ENCODE peak calls at places on chromosomes 7 and 10, in four cellular contexts. X, O, C and S are unnamed samples.

GRCh38 chr10:97332586-97333350 is 1.8 kb downstream of the FRAT2 start:
- DNase-seq in X (no peak), O (no peak), C (no peak), S (peak)

GRCh38 chr7:88347098-88347497 is 40.4 kb upstream of the STEAP4 start:
- DNase-seq in X (no peak), O (no peak), C (no peak), S (no peak)

GRCh38 chr7:94414481-94414880 is 19.8 kb downstream of the COL1A2 start:
- DNase-seq in X (no peak), O (no peak), C (no peak), S (no peak)

GRCh38 chr10:48940372-48940771 is 732 bp upstream of the LRRC18 start:
- DNase-seq in X (no peak), O (no peak), C (no peak), S (no peak)

GRCh38 chr7:137694405-137694804 is 152.4 kb downstream of the DGKI start:
- DNase-seq in X (no peak), O (no peak), C (no peak), S (no peak)

GRCh38 chr7:2966466-2967078 is 77.1 kb downstream of the CARD11 start:
- DNase-seq in X (no peak), O (no peak), C (no peak), S (no peak)

GRCh38 chr7:98870071-98870651 is 347 bp upstream of the TMEM130 start:
- DNase-seq in X (no peak), O (peak), C (peak), S (no peak)

GRCh38 chr7:70006411-70006920 is 408.2 kb downstream of the AUTS2 start:
- DNase-seq in X (no peak), O (no peak), C (no peak), S (no peak)

GRCh38 chr10:73433538-73433867 is at the start of gene MSS51:
- DNase-seq in X (no peak), O (no peak), C (no peak), S (no peak)

GRCh38 chr7:138565451-138566114 is 105.5 kb downstream of the TRIM24 start:
- DNase-seq in X (no peak), O (no peak), C (no peak), S (no peak)

GRCh38 chr10:70761031-70761601 is 24.1 kb downstream of the TBATA start:
- DNase-seq in X (no peak), O (no peak), C (no peak), S (no peak)

GRCh38 chr10:122139627-122140151 is 131.4 kb upstream of the BTBD16 start:
- DNase-seq in X (no peak), O (peak), C (peak), S (no peak)

GRCh38 chr7:149409889-149410288 is 51.0 kb downstream of the ZNF777 start:
- DNase-seq in X (no peak), O (no peak), C (no peak), S (no peak)

GRCh38 chr10:8137272-8137680 is 82.8 kb downstream of the GATA3 start:
- DNase-seq in X (no peak), O (no peak), C (no peak), S (no peak)

GRCh38 chr10:113550365-113550764 is 2.5 kb upstream of the HABP2 start:
- DNase-seq in X (no peak), O (no peak), C (no peak), S (no peak)

GRCh38 chr10:10782603-10783002 is 235.1 kb upstream of the CELF2 start:
- DNase-seq in X (no peak), O (no peak), C (no peak), S (no peak)

GRCh38 chr10:90968448-90969086 is 47.7 kb upstream of the ANKRD1 start:
- DNase-seq in X (no peak), O (no peak), C (no peak), S (no peak)

GRCh38 chr7:148723166-148723559 is 24.5 kb downstream of the CUL1 start:
- DNase-seq in X (no peak), O (no peak), C (no peak), S (peak)

GRCh38 chr7:102404005-102404861 is 8.1 kb downstream of the PRKRIP1 start:
- DNase-seq in X (no peak), O (no peak), C (no peak), S (no peak)

GRCh38 chr7:108094375-108094774 is 35.8 kb downstream of the LAMB4 start:
- DNase-seq in X (no peak), O (no peak), C (no peak), S (no peak)

GRCh38 chr10:29820890-29821398 is 186.2 kb upstream of the SVIL start:
- DNase-seq in X (no peak), O (peak), C (peak), S (no peak)

GRCh38 chr7:97021443-97022261 is 3.0 kb downstream of the DLX5 start:
- DNase-seq in X (peak), O (no peak), C (no peak), S (no peak)

GRCh38 chr7:100443096-100443840 is 7.0 kb upstream of the PPP1R35 start:
- DNase-seq in X (no peak), O (no peak), C (peak), S (no peak)

GRCh38 chr10:129794056-129794455 is 170.0 kb downstream of the EBF3 start:
- DNase-seq in X (no peak), O (no peak), C (no peak), S (no peak)

GRCh38 chr7:69422473-69423102 is 175.7 kb upstream of the AUTS2 start:
- DNase-seq in X (no peak), O (no peak), C (no peak), S (peak)

GRCh38 chr10:105950410-105950809 is 1214.1 kb downstream of the SORCS1 start:
- DNase-seq in X (no peak), O (no peak), C (peak), S (peak)

GRCh38 chr7:151014950-151015349 is 9.3 kb downstream of the ATG9B start:
- DNase-seq in X (no peak), O (no peak), C (no peak), S (no peak)

GRCh38 chr10:42898037-42898960 is 115.7 kb downstream of the BMS1 start:
- DNase-seq in X (no peak), O (no peak), C (no peak), S (no peak)

GRCh38 chr10:3476186-3476585 is 303.6 kb upstream of the PITRM1 start:
- DNase-seq in X (no peak), O (no peak), C (no peak), S (no peak)

GRCh38 chr10:35480150-35480549 is 125.0 kb upstream of the GJD4 start:
- DNase-seq in X (no peak), O (no peak), C (no peak), S (no peak)

GRCh38 chr7:38801786-38802185 is 107.2 kb downstream of the VPS41 start:
- DNase-seq in X (no peak), O (no peak), C (no peak), S (no peak)

GRCh38 chr10:68870545-68871104 is 30.5 kb upstream of the DDX50 start:
- DNase-seq in X (no peak), O (no peak), C (no peak), S (no peak)

GRCh38 chr7:29304756-29305155 is 110.2 kb downstream of the CHN2 start:
- DNase-seq in X (no peak), O (no peak), C (no peak), S (no peak)

GRCh38 chr10:28686835-28687682 is 9.7 kb downstream of the BAMBI start:
- DNase-seq in X (no peak), O (no peak), C (no peak), S (no peak)

GRCh38 chr7:23276381-23276780 is 22.8 kb upstream of the MALSU1 start:
- DNase-seq in X (no peak), O (no peak), C (no peak), S (no peak)

DNA sequence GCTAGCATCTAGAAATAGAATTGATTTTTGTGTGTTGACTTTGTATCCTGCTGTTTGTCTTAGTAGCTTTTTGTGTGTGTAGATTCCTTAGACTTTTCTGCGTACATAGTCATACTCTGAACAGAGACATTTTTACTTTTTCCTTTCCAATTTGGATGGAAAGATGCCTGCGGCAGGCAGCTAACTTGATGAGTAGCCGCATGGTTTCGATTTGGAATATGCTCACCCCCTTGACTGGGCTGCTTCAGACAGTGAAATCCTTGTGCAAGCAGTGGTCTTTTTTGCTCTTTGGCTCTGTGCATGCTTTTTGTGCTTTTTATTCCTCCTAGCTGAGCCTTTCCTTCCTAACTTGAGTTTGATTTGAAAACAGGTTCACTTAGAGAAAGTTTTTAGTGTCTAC is 71.8 kb downstream of the HHEX start:
- DNase-seq in X (no peak), O (no peak), C (no peak), S (no peak)
- H3K4me3 ChIP-seq in X (peak), O (no peak), C (no peak), S (no peak)

GRCh38 chr7:142585425-142585824 is 163.8 kb upstream of the PRSS1 start:
- DNase-seq in X (no peak), O (no peak), C (no peak), S (no peak)
- TF ChIP-seq CTCF in X (no peak), O (no peak), C (no peak), S (no peak)

GRCh38 chr10:24240001-24240751 is 31.2 kb downstream of the KIAA1217 start:
- DNase-seq in X (no peak), O (no peak), C (no peak), S (peak)
- H3K4me3 ChIP-seq in X (no peak), O (no peak), C (no peak), S (peak)

GRCh38 chr7:85018498-85018897 is 168.4 kb downstream of the SEMA3D start:
- DNase-seq in X (no peak), O (no peak), C (no peak), S (no peak)
- TF ChIP-seq CTCF in X (no peak), O (no peak), C (no peak), S (no peak)

DNA sequence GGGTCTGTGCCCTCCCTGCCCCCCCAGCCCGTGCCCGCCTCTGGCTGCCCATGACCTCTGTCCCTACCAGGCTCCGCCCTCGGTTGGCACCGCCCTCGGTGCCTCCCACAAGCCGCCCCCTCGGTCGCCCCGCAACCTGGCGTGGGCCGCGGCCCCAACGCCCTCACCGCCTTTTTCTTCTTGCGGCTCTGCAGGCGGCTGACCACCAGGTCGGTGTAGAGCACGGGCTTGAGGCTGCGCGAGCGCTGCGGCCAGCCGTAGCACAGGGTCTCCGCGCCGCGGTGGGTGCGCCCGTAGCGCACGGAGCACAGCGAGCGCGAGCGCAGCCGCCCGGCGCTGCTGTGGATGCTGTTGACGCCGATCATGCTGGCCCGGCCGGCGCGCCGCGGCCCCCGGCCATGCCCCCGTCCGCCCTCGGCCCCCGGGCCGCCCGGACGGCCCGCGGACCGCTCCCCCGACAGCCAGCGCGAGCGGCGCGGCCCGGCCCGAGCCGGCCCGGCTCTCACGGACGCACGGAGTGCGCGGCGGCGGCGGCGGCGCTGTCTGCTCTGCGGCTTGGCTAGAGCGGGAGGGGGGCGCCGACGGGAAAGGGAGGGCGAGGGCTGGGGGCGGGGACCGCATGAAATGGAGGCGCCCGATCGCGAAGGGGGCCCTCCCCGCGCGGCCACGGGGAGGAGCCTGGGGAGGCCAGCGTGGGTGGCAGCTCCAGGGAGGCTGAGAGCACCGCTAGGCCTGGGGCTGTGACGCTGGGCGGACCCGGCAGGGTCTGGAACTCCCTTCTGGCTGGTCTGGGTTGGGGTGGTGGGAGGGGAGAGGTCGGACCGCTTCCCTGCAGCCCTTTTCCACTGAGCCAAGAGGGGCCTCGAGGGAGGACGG is 9.6 kb downstream of the PSD start:
- DNase-seq in X (no peak), O (no peak), C (peak), S (no peak)
- H3K4me3 ChIP-seq in X (peak), O (peak), C (peak), S (no peak)

GRCh38 chr7:13071999-13072398 is 384.6 kb downstream of the ARL4A start:
- DNase-seq in X (no peak), O (no peak), C (no peak), S (no peak)

GRCh38 chr7:13077466-13077865 is 390.0 kb downstream of the ARL4A start:
- DNase-seq in X (no peak), O (no peak), C (no peak), S (no peak)
- TF ChIP-seq CTCF in X (no peak), O (no peak), C (no peak), S (no peak)

DNA sequence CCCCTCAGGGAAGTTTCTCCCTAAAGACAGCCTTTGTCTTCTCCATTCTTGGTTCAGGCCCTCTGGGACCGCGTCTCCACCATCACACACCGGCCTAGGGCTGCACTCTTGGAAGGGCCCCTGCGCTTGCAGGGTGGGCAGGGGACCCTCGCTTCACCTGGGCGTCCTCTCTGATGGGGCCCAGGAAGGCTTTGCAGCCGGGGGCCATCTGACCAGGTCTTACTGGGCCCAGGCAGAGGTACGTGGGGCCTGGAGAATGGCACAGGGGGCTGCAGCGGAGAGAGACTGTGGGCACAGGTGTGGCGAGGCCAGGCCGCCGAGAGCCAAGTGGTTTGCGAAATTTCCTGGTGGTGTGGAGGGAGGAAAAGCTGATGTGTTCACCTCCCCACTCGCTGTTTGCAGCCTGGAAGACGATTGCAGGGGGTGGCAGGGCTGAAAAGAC is 44.4 kb downstream of the ALOX5 start:
- DNase-seq in X (no peak), O (peak), C (no peak), S (no peak)
- H3K4me3 ChIP-seq in X (peak), O (peak), C (peak), S (no peak)

GRCh38 chr7:953547-954327 is 743 bp downstream of the ADAP1 start:
- DNase-seq in X (no peak), O (peak), C (no peak), S (peak)

GRCh38 chr7:956031-956430 is 1.6 kb upstream of the ADAP1 start:
- DNase-seq in X (no peak), O (no peak), C (no peak), S (no peak)

GRCh38 chr7:951881-952547 is 2.5 kb downstream of the ADAP1 start:
- DNase-seq in X (no peak), O (no peak), C (no peak), S (no peak)

GRCh38 chr7:952548-953441 is 1.7 kb downstream of the ADAP1 start:
- DNase-seq in X (no peak), O (no peak), C (no peak), S (no peak)

DNA sequence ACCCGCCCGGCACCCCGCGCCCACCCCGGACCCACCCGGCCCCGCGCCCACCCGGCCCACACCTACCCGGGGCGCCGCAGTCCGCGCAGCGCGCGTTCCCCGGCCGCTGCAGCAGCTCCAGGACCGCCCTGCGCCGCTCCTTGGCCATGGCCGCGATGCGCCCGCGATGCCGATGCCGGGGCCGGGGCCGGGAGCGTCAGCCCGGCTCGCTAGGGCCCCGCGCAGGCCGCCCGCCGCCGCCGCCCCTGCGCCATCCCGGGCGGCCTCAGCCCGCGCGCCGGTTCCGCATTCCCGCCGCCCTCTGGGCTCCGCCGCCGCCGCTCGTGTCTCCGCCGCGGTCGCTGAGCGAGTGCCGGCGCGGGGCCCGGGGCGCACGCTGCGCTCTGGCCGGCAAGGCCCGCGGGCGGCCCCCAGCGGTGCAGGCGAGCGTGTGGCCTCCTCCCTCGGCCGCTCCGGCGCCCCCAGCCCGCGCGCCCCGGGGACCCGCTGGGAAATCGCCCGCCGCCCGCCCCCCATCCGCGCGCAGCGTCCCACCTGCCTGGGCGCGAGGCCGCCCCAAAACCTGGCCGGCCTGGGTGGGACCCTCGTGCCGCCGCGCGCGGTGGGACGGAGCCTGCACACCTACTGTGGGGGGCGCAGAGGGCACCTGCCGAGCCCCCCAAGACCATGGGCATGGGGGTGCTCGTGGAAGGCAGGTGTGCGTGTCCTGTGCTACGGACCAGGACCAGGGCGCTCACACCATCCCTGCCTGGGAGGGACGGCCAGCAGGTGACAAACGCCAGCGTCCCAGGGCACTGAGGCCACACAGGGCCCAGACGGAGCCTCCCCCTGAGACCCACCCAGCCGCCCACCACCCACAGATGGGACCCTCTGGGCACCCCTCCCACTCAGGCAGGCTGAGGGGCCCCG is at the start of gene ADAP1:
- DNase-seq in X (no peak), O (peak), C (no peak), S (no peak)
- TF ChIP-seq CTCF in X (no peak), O (no peak), C (no peak), S (peak)

GRCh38 chr10:15253951-15254807 is 85.7 kb upstream of the NMT2 start:
- DNase-seq in X (no peak), O (no peak), C (no peak), S (no peak)
- H3K4me3 ChIP-seq in X (peak), O (peak), C (no peak), S (no peak)